ENCODE peak calls at places on chromosome 4, in nine cellular contexts. I is tibial nerve, N is heart right ventricle, X is BE2C, Q is tibial artery, O is stomach, W is right cardiac atrium, V is body of pancreas, F is Karpas-422. H is an unnamed sample.

GRCh38 chr4:68342139-68342538 is 7.8 kb downstream of the YTHDC1 start:
- DNase-seq in I (no peak), N (peak; percentile 16), X (no peak), Q (no peak), O (no peak), W (no peak), V (peak; percentile 42), F (no peak), H (peak; percentile 13)

GRCh38 chr4:119068529-119068962 is 67.1 kb upstream of the MYOZ2 start:
- DNase-seq in I (no peak), N (no peak), X (no peak), Q (no peak), O (no peak), W (no peak), V (no peak), F (no peak), H (no peak)

GRCh38 chr4:186920486-186920885 is 196.8 kb upstream of the FAT1 start:
- DNase-seq in I (no peak), N (no peak), X (no peak), Q (no peak), O (no peak), W (no peak), V (no peak), F (no peak), H (peak; percentile 46)

GRCh38 chr4:142585411-142585810 is 260.7 kb downstream of the INPP4B start:
- DNase-seq in I (no peak), N (no peak), X (no peak), Q (no peak), O (no peak), W (no peak), V (no peak), F (no peak), H (no peak)

GRCh38 chr4:184596044-184596616 is 53.1 kb downstream of the CASP3 start:
- DNase-seq in I (no peak), N (no peak), X (no peak), Q (no peak), O (no peak), W (no peak), V (no peak), F (no peak), H (no peak)

GRCh38 chr4:3766791-3767561 is 791 bp downstream of the ADRA2C start:
- DNase-seq in I (no peak), N (no peak), X (peak; percentile 83), Q (peak; percentile 82), O (no peak), W (peak; percentile 46), V (no peak), F (no peak), H (no peak)

GRCh38 chr4:145804134-145804533 is 124.2 kb downstream of the C4orf51 start:
- DNase-seq in I (no peak), N (peak; percentile 18), X (no peak), Q (no peak), O (no peak), W (no peak), V (peak; percentile 27), F (no peak), H (no peak)

GRCh38 chr4:164203476-164203875 is 550.5 kb upstream of the SMIM31 start:
- DNase-seq in I (no peak), N (no peak), X (no peak), Q (no peak), O (no peak), W (no peak), V (no peak), F (no peak), H (no peak)

GRCh38 chr4:48268956-48269860 is at the start of gene TEC:
- DNase-seq in I (peak; percentile 17), N (peak; percentile 34), X (no peak), Q (peak; percentile 77), O (peak; percentile 56), W (peak; percentile 85), V (peak; percentile 69), F (peak; percentile 43), H (peak; percentile 64)

GRCh38 chr4:83282049-83282535 is 2.5 kb downstream of the COQ2 start:
- DNase-seq in I (no peak), N (peak; percentile 10), X (peak; percentile 49), Q (no peak), O (peak; percentile 30), W (no peak), V (peak; percentile 57), F (peak; percentile 79), H (peak; percentile 49)

GRCh38 chr4:38570647-38571326 is 93.2 kb upstream of the KLF3 start:
- DNase-seq in I (no peak), N (no peak), X (no peak), Q (no peak), O (no peak), W (no peak), V (no peak), F (no peak), H (no peak)
- H3K9me3 ChIP-seq in I (no peaks in the 10 kb centered on the region), N (no peaks in the 10 kb centered on the region), X (no peaks in the 10 kb centered on the region), Q (no peaks in the 10 kb centered on the region), O (no peaks in the 10 kb centered on the region), W (no peaks in the 10 kb centered on the region), V (no peaks in the 10 kb centered on the region), F (no peaks in the 10 kb centered on the region), H (peaks cover 2% of the 10 kb centered on the region)

DNA sequence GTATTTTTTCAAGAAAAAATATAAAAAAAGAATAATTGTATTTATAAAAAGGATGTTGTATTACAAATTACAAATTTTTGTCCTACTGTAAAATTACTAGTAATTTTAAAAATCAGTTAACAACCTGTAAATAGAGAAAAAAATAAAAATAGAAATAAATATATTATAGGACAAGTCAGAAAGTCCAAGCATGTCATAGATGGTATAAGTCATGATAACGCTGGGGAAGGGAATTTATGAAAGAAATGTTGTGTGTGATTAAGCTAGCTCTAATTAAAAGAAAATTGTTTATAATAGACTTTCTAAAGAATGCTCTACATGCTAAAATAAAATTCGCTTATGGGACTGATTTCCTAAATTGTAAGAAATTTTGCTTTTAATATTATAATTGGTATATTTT is 2329.9 kb downstream of the ARAP2 start:
- DNase-seq in I (no peak), N (no peak), X (no peak), Q (no peak), O (no peak), W (no peak), V (no peak), F (no peak), H (no peak)
- H3K9me3 ChIP-seq in I (no peaks in the 10 kb centered on the region), N (no peaks in the 10 kb centered on the region), X (peaks cover 4% of the 10 kb centered on the region), Q (no peaks in the 10 kb centered on the region), O (no peaks in the 10 kb centered on the region), W (no peaks in the 10 kb centered on the region), V (no peaks in the 10 kb centered on the region), F (peaks cover 54% of the 10 kb centered on the region), H (peaks cover 8% of the 10 kb centered on the region)

GRCh38 chr4:36587909-36588472 is 306.6 kb downstream of the DTHD1 start:
- DNase-seq in I (no peak), N (no peak), X (no peak), Q (no peak), O (no peak), W (no peak), V (no peak), F (no peak), H (no peak)
- H3K9me3 ChIP-seq in I (no peaks in the 10 kb centered on the region), N (peaks cover 7% of the 10 kb centered on the region), X (no peaks in the 10 kb centered on the region), Q (peaks cover 4% of the 10 kb centered on the region), O (peaks cover 9% of the 10 kb centered on the region), W (no peaks in the 10 kb centered on the region), V (peaks cover 5% of the 10 kb centered on the region), F (peaks cover 7% of the 10 kb centered on the region), H (no peaks in the 10 kb centered on the region)

DNA sequence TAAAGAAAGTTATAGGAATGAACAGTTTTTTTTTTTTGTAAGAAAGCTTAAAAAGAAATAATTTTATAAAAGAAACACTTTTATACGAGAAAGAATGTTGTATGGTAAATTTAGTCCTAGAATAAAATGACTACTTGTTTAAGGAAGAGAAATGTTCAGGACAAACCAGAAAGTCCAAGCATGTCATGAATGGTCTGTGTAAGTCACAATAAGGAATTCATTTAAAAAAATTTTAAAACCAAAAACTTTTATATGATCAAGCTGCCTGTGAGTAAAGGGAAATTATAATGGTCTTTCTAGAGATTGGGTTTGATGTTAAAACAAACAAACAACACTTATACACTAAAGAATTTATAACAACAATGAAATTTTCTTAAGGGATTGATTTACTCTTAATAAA is 858.9 kb upstream of the PCDH7 start:
- DNase-seq in I (no peak), N (no peak), X (no peak), Q (no peak), O (no peak), W (no peak), V (no peak), F (no peak), H (peak; percentile 38)
- H3K9me3 ChIP-seq in I (no peaks in the 10 kb centered on the region), N (no peaks in the 10 kb centered on the region), X (no peaks in the 10 kb centered on the region), Q (no peaks in the 10 kb centered on the region), O (no peaks in the 10 kb centered on the region), W (no peaks in the 10 kb centered on the region), V (no peaks in the 10 kb centered on the region), F (peaks cover 30% of the 10 kb centered on the region), H (peaks cover 6% of the 10 kb centered on the region)

DNA sequence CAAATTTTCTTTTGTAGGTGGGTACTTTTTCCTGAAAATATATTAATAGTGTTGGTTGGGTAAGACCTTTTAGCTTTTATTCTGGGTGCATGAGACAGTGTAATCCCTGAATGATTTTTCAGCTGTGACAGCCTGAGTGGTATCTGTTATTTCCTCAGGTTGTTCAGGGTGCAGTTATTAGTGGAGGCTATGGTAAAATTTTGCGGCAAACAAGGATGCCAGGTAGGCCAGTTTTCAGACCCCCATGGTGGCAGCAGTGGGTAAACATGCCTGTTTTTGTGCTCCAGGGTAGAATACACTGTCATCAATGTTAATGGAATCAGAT is 47.9 kb upstream of the GRID2 start:
- DNase-seq in I (no peak), N (no peak), X (no peak), Q (no peak), O (no peak), W (no peak), V (no peak), F (no peak), H (no peak)
- H3K9me3 ChIP-seq in I (no peaks in the 10 kb centered on the region), N (peaks cover 5% of the 10 kb centered on the region), X (no peaks in the 10 kb centered on the region), Q (no peaks in the 10 kb centered on the region), O (peaks cover 23% of the 10 kb centered on the region), W (no peaks in the 10 kb centered on the region), V (no peaks in the 10 kb centered on the region), F (peaks cover 22% of the 10 kb centered on the region), H (no peaks in the 10 kb centered on the region)

GRCh38 chr4:167973513-167973912 is 118.8 kb upstream of the ANXA10 start:
- DNase-seq in I (no peak), N (no peak), X (no peak), Q (no peak), O (no peak), W (no peak), V (no peak), F (no peak), H (no peak)
- H3K9me3 ChIP-seq in I (no peaks in the 10 kb centered on the region), N (peaks cover 24% of the 10 kb centered on the region), X (no peaks in the 10 kb centered on the region), Q (no peaks in the 10 kb centered on the region), O (peaks cover 26% of the 10 kb centered on the region), W (no peaks in the 10 kb centered on the region), V (no peaks in the 10 kb centered on the region), F (no peaks in the 10 kb centered on the region), H (peaks cover 3% of the 10 kb centered on the region)